ENCODE peak calls at places on chromosomes 4 and X, in nine cellular contexts. E is fibroblast of mammary gland, G is GM23338, H is heart left ventricle, Y is pancreas, J is dorsolateral prefrontal cortex, P is sigmoid colon, O is psoas muscle, T is mammary epithelial cell. S is an unnamed sample.

GRCh38 chr4:56742080-56742871 is 61.2 kb upstream of the HOPX start:
- DNase-seq in T (peak; percentile 29), P (no peak), O (no peak), E (peak; percentile 38), Y (no peak), J (no peak), H (no peak), G (no peak), S (peak; percentile 39)

GRCh38 chrX:137033774-137034507 is at the start of gene GPR101:
- DNase-seq in E (no peak), J (no peak), P (no peak), T (no peak), G (peak; percentile 38), H (no peak), Y (no peak), O (no peak), S (no peak)

GRCh38 chrX:14529288-14529989 is at the start of gene GLRA2:
- DNase-seq in E (peak; percentile 10), J (no peak), G (peak; percentile 76), O (no peak), Y (no peak), P (peak; percentile 39), H (no peak), T (peak; percentile 11), S (peak; percentile 5)

GRCh38 chr4:1151541-1151940 is 20.8 kb downstream of the SPON2 start:
- DNase-seq in O (no peak), T (no peak), G (no peak), E (no peak), P (no peak), H (no peak), Y (no peak), J (no peak), S (no peak)

GRCh38 chr4:177455591-177455990 is 13.4 kb upstream of the AGA start:
- DNase-seq in J (no peak), P (no peak), O (no peak), E (peak; percentile 8), Y (no peak), T (no peak), H (no peak), G (no peak), S (peak; percentile 58)

GRCh38 chrX:12970691-12971202 is 4.2 kb upstream of the TMSB4X start:
- DNase-seq in J (no peak), P (no peak), Y (no peak), T (no peak), O (no peak), E (peak; percentile 79), G (peak; percentile 70), H (no peak), S (peak; percentile 79)

GRCh38 chrX:108312011-108312410 is 126.2 kb downstream of the COL4A6 start:
- DNase-seq in P (no peak), G (no peak), T (no peak), J (no peak), E (peak; percentile 19), Y (no peak), H (no peak), O (no peak), S (no peak)

GRCh38 chrX:46710927-46711623 is 47.8 kb downstream of the SLC9A7 start:
- DNase-seq in T (no peak), P (no peak), H (no peak), J (no peak), O (no peak), E (no peak), G (peak; percentile 11), Y (no peak), S (no peak)

DNA sequence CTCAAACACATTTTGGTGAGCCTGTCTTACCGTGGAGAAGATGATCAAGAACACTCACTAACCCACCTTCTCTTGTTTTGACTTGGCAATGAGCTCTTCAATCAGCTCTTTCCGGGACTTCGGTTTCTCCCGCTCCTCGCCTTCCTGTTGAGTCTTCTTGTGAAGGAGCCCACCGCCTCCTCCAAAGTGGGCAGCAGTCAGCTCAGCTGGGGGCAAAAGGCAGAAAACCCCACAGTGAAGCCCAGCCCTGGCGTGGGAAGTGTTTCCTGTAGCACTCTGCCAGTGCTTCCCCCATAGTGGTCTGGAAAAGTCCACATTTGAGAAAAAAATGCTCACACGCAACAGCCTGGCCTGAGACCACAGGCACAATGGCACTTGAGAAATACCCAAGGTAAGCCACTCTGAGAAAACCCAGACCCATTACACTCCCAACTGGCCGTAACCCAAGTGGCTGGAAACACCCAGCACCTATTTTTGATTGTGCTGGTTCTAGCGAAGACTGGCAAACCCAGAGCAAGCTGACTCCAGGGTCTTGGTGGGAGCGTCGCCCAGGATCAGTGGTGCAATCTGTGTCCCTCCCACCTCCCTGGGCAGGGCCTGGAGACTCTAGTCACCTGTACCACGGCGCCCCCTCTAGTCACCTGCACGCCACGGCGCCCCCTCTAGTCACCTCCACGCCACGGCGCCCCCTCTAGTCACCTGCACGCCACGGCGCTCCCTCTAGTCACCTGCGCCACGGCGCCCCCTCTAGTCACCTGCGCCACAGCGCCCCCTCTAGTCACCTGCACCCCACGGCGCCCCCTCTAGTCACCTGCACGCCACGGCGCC is 8.6 kb downstream of the NOP14 start:
- DNase-seq in E (no peak), O (no peak), T (no peak), G (peak; percentile 77), P (no peak), H (no peak), Y (no peak), J (no peak), S (no peak)
- TF ChIP-seq CTCF in E (no peak), O (no peak), T (no peak), G (peak; percentile 32), P (no peak), H (peak; percentile 12), Y (no peak), J (no peak), S (no peak)

GRCh38 chr4:16750216-16750615 is 148.2 kb downstream of the LDB2 start:
- DNase-seq in P (no peak), Y (no peak), E (no peak), O (no peak), H (no peak), G (no peak), T (no peak), J (no peak), S (no peak)

GRCh38 chr4:16752150-16752549 is 146.3 kb downstream of the LDB2 start:
- DNase-seq in H (no peak), G (peak; percentile 17), J (no peak), Y (no peak), O (no peak), P (no peak), T (no peak), E (peak; percentile 48), S (peak; percentile 67)

GRCh38 chr4:16757080-16757521 is 141.3 kb downstream of the LDB2 start:
- DNase-seq in E (peak; percentile 40), Y (no peak), O (no peak), T (no peak), H (no peak), P (no peak), J (no peak), G (no peak), S (no peak)

GRCh38 chr4:16750882-16751642 is 147.4 kb downstream of the LDB2 start:
- DNase-seq in J (no peak), H (no peak), O (no peak), T (no peak), G (no peak), E (no peak), Y (no peak), P (no peak), S (no peak)

GRCh38 chr4:16754104-16754503 is 144.3 kb downstream of the LDB2 start:
- DNase-seq in G (no peak), J (no peak), O (no peak), P (no peak), E (no peak), T (no peak), Y (no peak), H (no peak), S (no peak)
- H3K4me3 ChIP-seq in G (no peak overlapping the region), J (no peak overlapping the region), O (no peak overlapping the region), P (no peak overlapping the region), E (no peak overlapping the region), T (no peak overlapping the region), Y (no peak overlapping the region), H (no peak overlapping the region), S (no peak overlapping the region)

DNA sequence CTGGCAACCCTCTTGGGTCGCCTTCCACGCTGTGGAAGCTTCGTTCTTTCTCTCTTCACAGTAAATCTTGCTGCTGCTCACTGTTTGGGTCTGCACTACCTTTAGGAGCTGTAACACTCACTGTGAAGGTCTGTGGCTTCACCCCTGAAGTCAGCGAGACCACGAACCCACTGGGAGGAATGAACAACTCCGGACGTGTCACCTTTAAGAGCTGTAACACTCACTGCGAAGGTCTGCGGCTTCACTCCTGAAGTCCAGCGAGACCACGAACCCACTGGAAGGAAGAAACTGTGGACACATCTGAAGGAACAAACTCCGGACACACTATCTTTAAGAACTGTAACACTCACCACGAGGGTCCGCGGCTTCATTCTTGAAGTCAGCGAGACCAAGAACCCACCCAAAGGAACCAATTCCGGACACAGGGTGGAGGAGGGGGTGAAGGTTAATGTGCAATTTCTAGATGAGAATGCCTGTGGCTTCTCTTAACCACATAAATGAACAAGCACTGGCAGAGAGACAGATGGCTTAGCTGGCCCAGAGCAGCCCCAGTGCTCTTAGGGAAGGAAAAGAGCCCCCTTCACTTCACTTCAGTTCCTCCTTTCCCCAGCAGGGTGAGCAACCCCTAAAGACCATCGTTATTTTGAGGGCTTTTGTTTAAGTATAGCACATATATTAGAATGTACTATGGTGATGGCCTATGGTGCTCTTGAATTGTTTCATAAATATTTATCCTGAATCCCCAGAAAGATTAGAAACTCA is 73.0 kb downstream of the LUZP4 start:
- DNase-seq in G (peak; percentile 27), T (peak; percentile 10), O (no peak), Y (no peak), P (no peak), J (no peak), H (no peak), E (peak; percentile 26), S (peak; percentile 66)
- TF ChIP-seq CTCF in G (peak; percentile 43), T (peak; percentile 5), O (no peak), Y (no peak), P (no peak), J (no peak), H (no peak), E (no peak), S (peak; percentile 44)

GRCh38 chr4:102170910-102171309 is 174.4 kb downstream of the SLC39A8 start:
- DNase-seq in O (no peak), Y (no peak), J (no peak), G (no peak), P (no peak), H (no peak), T (no peak), E (no peak), S (no peak)

GRCh38 chr4:102165584-102165983 is 179.7 kb downstream of the SLC39A8 start:
- DNase-seq in G (peak; percentile 14), Y (no peak), E (no peak), T (no peak), O (no peak), P (no peak), J (no peak), H (no peak), S (no peak)

GRCh38 chr4:102168580-102168979 is 176.7 kb downstream of the SLC39A8 start:
- DNase-seq in Y (no peak), J (no peak), G (no peak), H (no peak), E (no peak), O (no peak), P (no peak), T (no peak), S (no peak)

GRCh38 chr4:102172341-102172740 is 172.9 kb downstream of the SLC39A8 start:
- DNase-seq in J (no peak), O (no peak), G (peak; percentile 33), T (no peak), E (no peak), P (no peak), H (no peak), Y (no peak), S (no peak)

DNA sequence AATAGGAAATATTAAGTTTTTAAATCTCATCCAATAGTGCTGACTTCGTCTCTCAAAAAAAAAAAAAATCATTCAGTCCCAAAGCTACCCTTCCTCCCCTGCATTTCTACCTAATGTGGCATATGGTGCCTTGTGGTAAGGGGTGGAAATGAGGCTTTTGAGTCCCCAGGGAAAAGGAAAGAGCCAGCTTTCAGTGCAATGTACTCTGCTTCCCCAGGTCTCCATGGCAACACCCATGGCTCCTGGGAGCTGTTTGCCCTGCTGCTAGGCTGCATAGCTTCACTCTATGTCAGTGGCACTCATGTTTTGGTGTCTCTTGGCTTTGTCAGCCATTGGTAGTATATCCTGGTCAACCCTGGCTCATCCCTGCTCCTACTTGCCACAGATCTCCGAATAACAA is 175.9 kb downstream of the SLC39A8 start:
- DNase-seq in O (no peak), G (peak; percentile 52), H (no peak), J (no peak), P (no peak), T (no peak), E (no peak), Y (no peak), S (peak; percentile 26)
- H3K4me3 ChIP-seq in O (no peak overlapping the region), G (no peak overlapping the region), H (no peak overlapping the region), J (no peak overlapping the region), P (no peak overlapping the region), T (no peak overlapping the region), E (no peak overlapping the region), Y (no peak overlapping the region), S (no peak overlapping the region)

S was measured in choroid plexus epithelial cell.